ENCODE peak calls at places on chromosomes 5 and 9, in six cellular contexts. L is MM.1S, S is neural progenitor cell, M is SK-N-SH, F is PC-3, H is GM23338. C is an unnamed sample. For H4K20me1, the result is how much of the 10 kb centered on the place peaks cover.

GRCh38 chr5:75611324-75612210 is at the start of gene ANKDD1B:
- DNase-seq in L (no peak), S (peak), M (peak), F (peak), H (peak), C (no peak)

GRCh38 chr5:74624931-74625505 is 15.5 kb downstream of the ENC1 start:
- DNase-seq in L (no peak), S (no peak), M (no peak), F (no peak), H (no peak), C (no peak)

GRCh38 chr5:83547156-83547555 is 75.6 kb downstream of the VCAN start:
- DNase-seq in L (no peak), S (no peak), M (no peak), F (no peak), H (no peak), C (no peak)

GRCh38 chr9:129441852-129442251 is 179.0 kb downstream of the C9orf50 start:
- DNase-seq in L (no peak), S (no peak), M (no peak), F (no peak), H (no peak), C (no peak)

GRCh38 chr5:141343242-141343952 is at the start of gene PCDHGA3:
- DNase-seq in L (peak), S (no peak), M (no peak), F (no peak), H (peak), C (peak)

GRCh38 chr9:1055156-1055555 is 5.0 kb downstream of the DMRT2 start:
- DNase-seq in L (no peak), S (no peak), M (no peak), F (peak), H (no peak), C (no peak)

GRCh38 chr5:13348568-13348967 is 595.9 kb downstream of the DNAH5 start:
- DNase-seq in L (no peak), S (no peak), M (no peak), F (peak), H (no peak), C (no peak)

GRCh38 chr9:121455527-121456239 is 44.0 kb downstream of the GGTA1 start:
- DNase-seq in L (no peak), S (no peak), M (no peak), F (no peak), H (no peak), C (no peak)

GRCh38 chr5:17679597-17680187 is 45.4 kb downstream of the TAF11L14 start:
- DNase-seq in L (no peak), S (no peak), M (no peak), F (peak), H (no peak), C (no peak)

GRCh38 chr5:116632890-116633289 is 58.3 kb upstream of the SEMA6A start:
- DNase-seq in L (peak), S (no peak), M (no peak), F (peak), H (no peak), C (no peak)

GRCh38 chr5:56175465-56175864 is 57.7 kb downstream of the ANKRD55 start:
- DNase-seq in L (no peak), S (peak), M (no peak), F (peak), H (peak), C (no peak)

GRCh38 chr9:18493361-18494015 is 19.5 kb downstream of the ADAMTSL1 start:
- DNase-seq in L (no peak), S (no peak), M (peak), F (peak), H (no peak), C (no peak)

GRCh38 chr5:68251386-68251785 is 35.8 kb downstream of the PIK3R1 start:
- DNase-seq in L (no peak), S (no peak), M (no peak), F (no peak), H (no peak), C (no peak)

GRCh38 chr5:177023247-177023703 is 779 bp downstream of the ZNF346 start:
- DNase-seq in L (no peak), S (no peak), M (peak), F (peak), H (peak), C (peak)

GRCh38 chr9:86353591-86354047 is 591 bp downstream of the TUT7 start:
- DNase-seq in L (peak), S (no peak), M (no peak), F (peak), H (peak), C (peak)

GRCh38 chr5:3329427-3329826 is 266.2 kb upstream of the IRX1 start:
- DNase-seq in L (no peak), S (no peak), M (no peak), F (no peak), H (no peak), C (no peak)

GRCh38 chr5:180688326-180689070 is 39.1 kb upstream of the FLT4 start:
- DNase-seq in L (no peak), S (no peak), M (no peak), F (no peak), H (no peak), C (no peak)

GRCh38 chr5:130836729-130837660 is 328.1 kb downstream of the HINT1 start:
- DNase-seq in L (peak), S (no peak), M (no peak), F (peak), H (no peak), C (no peak)

GRCh38 chr5:39912880-39913279 is 488.1 kb upstream of the DAB2 start:
- DNase-seq in L (no peak), S (no peak), M (no peak), F (no peak), H (no peak), C (no peak)

GRCh38 chr9:88749420-88749819 is 214.4 kb downstream of the NXNL2 start:
- DNase-seq in L (no peak), S (no peak), M (no peak), F (peak), H (no peak), C (no peak)

GRCh38 chr5:11139471-11139870 is 378.4 kb upstream of the DAP start:
- DNase-seq in L (no peak), S (no peak), M (no peak), F (peak), H (peak), C (no peak)

DNA sequence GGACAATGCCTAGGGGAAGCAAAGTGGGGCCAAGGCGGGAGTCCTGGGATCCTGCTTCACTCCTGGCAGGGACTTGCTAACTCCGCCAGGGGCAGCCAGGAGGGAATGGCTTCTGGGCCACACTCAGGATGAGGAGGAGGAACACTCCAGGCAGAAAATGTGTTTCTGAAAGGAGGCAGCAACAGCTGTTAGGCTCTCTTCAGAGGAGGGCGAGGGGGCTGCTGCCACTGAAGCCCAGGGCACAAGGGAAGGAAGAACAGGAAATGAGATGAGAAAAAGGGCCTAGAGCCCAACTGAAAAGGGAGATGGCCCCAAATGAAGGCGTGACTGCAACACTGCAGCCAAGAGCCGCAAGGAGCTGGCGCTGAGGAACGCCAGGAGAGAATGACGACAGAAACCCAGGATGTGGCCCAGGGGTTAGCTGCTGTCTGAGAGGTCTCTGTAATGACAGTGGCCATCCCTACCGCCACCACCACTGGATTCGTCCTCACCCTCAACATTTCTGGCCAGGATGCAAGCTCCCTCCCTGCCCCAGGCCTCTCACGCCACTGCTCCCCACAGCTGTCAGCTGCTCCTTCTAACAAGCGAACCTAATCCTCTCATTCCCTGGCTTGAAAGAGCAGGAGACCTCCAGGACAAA is 15.8 kb downstream of the PSMB7 start:
- DNase-seq in L (no peak), S (peak), M (no peak), F (no peak), H (peak), C (no peak)
- H4K20me1 ChIP-seq in L (under half), S (under half), M (half or more), F (under half), H (under half), C (under half)

DNA sequence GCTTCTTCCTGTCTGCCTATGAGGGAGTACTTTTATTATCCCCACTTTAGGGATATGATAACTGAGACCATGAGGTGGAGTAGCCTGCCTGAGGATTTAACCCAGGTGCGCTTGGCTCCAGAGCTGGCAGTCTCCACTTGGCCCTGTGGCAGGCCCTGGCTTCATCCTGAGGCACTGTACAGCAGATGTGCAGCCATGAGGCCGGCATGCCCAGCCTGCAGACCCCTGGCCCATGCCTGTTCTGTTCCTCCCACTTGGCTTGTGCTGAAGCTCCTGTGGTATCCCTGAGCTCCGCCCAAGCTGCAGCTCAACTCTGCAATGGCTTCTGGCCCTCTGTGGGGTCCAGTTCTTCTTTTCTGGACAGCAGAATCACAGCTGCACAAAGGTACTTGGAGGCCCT is 31.8 kb upstream of the RAPGEF1 start:
- DNase-seq in L (no peak), S (no peak), M (no peak), F (no peak), H (no peak), C (no peak)
- TF ChIP-seq EZH2phosphoT487 in L (no peak), S (no peak), M (no peak), F (no peak), H (no peak), C (no peak)

GRCh38 chr5:175672976-175673648 is 15.2 kb downstream of the HRH2 start:
- DNase-seq in L (no peak), S (no peak), M (no peak), F (no peak), H (no peak), C (no peak)

GRCh38 chr5:175670358-175670757 is 12.5 kb downstream of the HRH2 start:
- DNase-seq in L (no peak), S (no peak), M (no peak), F (no peak), H (no peak), C (no peak)

GRCh38 chr5:175675873-175676272 is 18.0 kb downstream of the HRH2 start:
- DNase-seq in L (no peak), S (no peak), M (no peak), F (no peak), H (no peak), C (no peak)

GRCh38 chr5:175668006-175668405 is 10.1 kb downstream of the HRH2 start:
- DNase-seq in L (no peak), S (no peak), M (no peak), F (no peak), H (no peak), C (no peak)

DNA sequence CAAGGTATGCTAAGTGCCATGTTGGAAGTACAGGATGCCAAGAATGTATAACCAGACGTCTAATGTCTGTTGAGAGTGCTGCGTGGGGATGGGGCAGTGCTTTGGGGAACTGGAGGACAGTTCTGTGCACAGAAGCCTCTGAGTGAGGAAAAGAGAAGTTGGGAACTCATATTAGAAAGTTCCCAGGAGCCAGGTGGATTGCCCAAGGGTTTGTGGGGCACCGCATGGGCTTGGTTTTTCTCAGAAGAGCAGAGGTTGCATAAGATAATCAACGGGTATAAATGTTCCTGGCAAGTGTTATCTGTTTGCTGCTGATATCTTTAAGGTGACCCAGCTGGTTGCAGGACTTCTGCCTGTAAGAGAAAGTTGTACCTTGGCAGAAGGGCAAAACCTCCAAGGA is 13.1 kb downstream of the HRH2 start:
- DNase-seq in L (no peak), S (no peak), M (no peak), F (no peak), H (no peak), C (no peak)
- H4K20me1 ChIP-seq in L (under half), S (under half), M (under half), F (under half), H (under half), C (under half)

DNA sequence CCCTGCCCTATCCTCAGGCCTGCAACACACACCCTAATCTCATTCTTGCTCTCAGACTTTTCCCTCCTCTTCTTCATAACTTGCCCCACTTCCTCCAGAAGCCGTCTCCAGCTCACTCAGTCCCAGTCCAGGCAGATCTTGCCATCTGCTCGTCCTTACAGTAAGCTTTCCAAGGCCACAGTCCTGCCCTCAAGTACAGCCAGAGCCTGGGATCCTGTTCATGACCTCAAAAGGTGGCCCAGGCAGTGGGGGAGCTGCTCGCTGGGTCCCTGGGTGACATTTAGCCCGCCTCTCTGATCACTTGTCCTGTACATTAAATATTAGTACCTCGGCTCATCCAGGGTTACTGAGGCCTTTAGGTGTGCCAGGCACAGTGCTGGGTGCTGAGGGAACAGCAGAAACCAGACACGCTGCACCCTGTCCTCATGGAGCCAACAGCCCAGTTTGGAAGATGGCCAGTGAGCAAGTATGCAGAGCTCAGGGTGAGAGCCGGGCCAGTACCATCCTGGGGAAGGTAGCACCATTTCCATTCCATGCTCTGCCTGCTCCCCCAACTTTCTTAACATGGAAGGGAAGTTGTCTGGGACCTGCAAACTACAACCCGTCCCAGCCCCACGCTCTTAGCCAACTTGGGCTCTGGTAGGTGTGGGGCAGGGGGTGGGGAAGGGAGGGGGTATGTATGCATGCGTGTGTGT is 100.4 kb downstream of the C5orf15 start:
- DNase-seq in L (no peak), S (no peak), M (no peak), F (no peak), H (no peak), C (no peak)
- TF ChIP-seq EZH2phosphoT487 in L (no peak), S (no peak), M (no peak), F (no peak), H (no peak), C (no peak)

DNA sequence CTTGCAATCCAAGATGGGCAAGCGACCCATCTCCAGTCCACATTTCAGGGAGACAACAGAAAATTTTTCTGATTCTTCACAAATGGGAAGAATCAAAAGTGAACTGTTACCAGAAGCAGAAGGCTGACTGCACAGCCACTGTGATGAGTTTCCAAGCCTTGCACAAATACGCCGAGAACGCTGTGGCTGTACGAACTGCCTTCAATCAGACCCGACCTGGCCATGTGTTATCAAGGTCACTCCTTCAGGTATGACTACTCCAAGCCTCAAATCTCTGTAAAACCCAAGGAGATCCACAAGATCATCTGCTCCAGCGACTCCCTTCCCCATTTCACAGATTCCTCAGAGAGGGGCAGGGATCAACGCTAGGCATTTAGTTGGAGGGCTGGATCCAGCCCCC is 26.9 kb downstream of the RAPGEF1 start:
- DNase-seq in L (no peak), S (no peak), M (no peak), F (no peak), H (no peak), C (no peak)
- H4K20me1 ChIP-seq in L (under half), S (under half), M (under half), F (under half), H (under half), C (under half)